ENCODE peak calls at places on chromosomes 2 and 18, in nine cellular contexts. P is ureter; Q is heart left ventricle; U is ACHN; Z is PC-3; A is stimulated activated CD8-positive, alpha-beta memory T cell treated with anti-CD3 and anti-CD28 coated beads, Interleukin-4, amount 100 ng/mL, for 4 hours; N is progenitor cell of endocrine pancreas; B is EH; R is germinal center. T is an unnamed sample.

GRCh38 chr18:10406172-10406663 is 48.2 kb upstream of the APCDD1 start:
- DNase-seq in Z (no peak), B (no peak), Q (no peak), R (no peak), P (no peak), N (no peak), A (no peak), U (no peak), T (no peak)

GRCh38 chr2:60818272-60818671 is 62.2 kb downstream of the PAPOLG start:
- DNase-seq in Z (peak), Q (no peak), U (peak), P (no peak), A (peak), N (no peak), R (peak), B (peak), T (no peak)

GRCh38 chr2:237184192-237184922 is 98.7 kb downstream of the COPS8 start:
- DNase-seq in B (peak), P (no peak), R (no peak), A (no peak), Q (no peak), Z (peak), N (no peak), U (no peak), T (no peak)

GRCh38 chr2:27638709-27639108 is 9.9 kb downstream of the GPN1 start:
- DNase-seq in P (no peak), R (no peak), N (no peak), A (no peak), Q (no peak), Z (peak), B (peak), U (no peak), T (no peak)

GRCh38 chr2:206115026-206115578 is 29.1 kb upstream of the INO80D start:
- DNase-seq in A (no peak), P (no peak), Q (no peak), R (no peak), B (no peak), U (no peak), Z (peak), N (no peak), T (no peak)

GRCh38 chr18:79199691-79200374 is 130.6 kb downstream of the ATP9B start:
- DNase-seq in R (no peak), Q (no peak), N (no peak), B (peak), U (no peak), P (no peak), Z (no peak), A (no peak), T (no peak)

GRCh38 chr2:110804915-110805314 is 72.5 kb downstream of the ACOXL start:
- DNase-seq in R (peak), U (no peak), B (no peak), N (no peak), Z (no peak), P (peak), A (peak), Q (no peak), T (no peak)

GRCh38 chr2:68379184-68379708 is 14.2 kb downstream of the PLEK start:
- DNase-seq in Z (no peak), A (no peak), Q (no peak), R (no peak), P (no peak), N (no peak), U (no peak), B (no peak), T (no peak)

GRCh38 chr18:3447035-3447894 is 2.7 kb upstream of the TGIF1 start:
- DNase-seq in Q (no peak), A (no peak), R (no peak), P (peak), B (peak), U (peak), Z (peak), N (peak), T (no peak)

GRCh38 chr2:171181067-171182049 is 20.7 kb upstream of the TLK1 start:
- DNase-seq in B (no peak), Z (no peak), A (no peak), R (no peak), N (no peak), P (no peak), U (no peak), Q (no peak), T (no peak)

GRCh38 chr2:46381263-46381849 is 84.1 kb downstream of the EPAS1 start:
- DNase-seq in A (no peak), B (no peak), N (no peak), Z (no peak), R (no peak), U (no peak), P (no peak), Q (no peak), T (no peak)

GRCh38 chr2:10222-10875 is 36.0 kb downstream of the FAM110C start:
- DNase-seq in U (no peak), Q (peak), B (no peak), R (no peak), Z (no peak), N (no peak), P (no peak), A (no peak), T (no peak)

GRCh38 chr18:23580677-23581367 is 5.5 kb downstream of the NPC1 start:
- DNase-seq in Z (no peak), U (no peak), Q (no peak), P (no peak), N (no peak), R (no peak), B (peak), A (no peak), T (no peak)

GRCh38 chr2:220188031-220188430 is 560.6 kb downstream of the SLC4A3 start:
- DNase-seq in B (peak), Z (peak), R (no peak), U (peak), P (no peak), A (no peak), N (no peak), Q (no peak), T (no peak)

GRCh38 chr18:23228102-23229051 is 93.1 kb downstream of the CABLES1 start:
- DNase-seq in N (no peak), B (peak), U (peak), R (peak), A (no peak), Q (no peak), P (no peak), Z (peak), T (no peak)

T was measured in HuH-7.